ENCODE peak calls at places on chromosomes 13 and 19, in five cellular contexts. T is K562, P is heart left ventricle, G is NCI-H2029, A is Calu3. L is an unnamed sample.

GRCh38 chr19:9306443-9306842 is 3.2 kb downstream of the ZNF699 start:
- DNase-seq in T (no peak), A (no peak), P (no peak), G (no peak), L (no peak)

GRCh38 chr13:59750860-59751259 is 412.9 kb downstream of the DIAPH3 start:
- DNase-seq in P (no peak), T (no peak), A (no peak), G (no peak), L (no peak)

GRCh38 chr13:73833331-73834070 is 300.7 kb downstream of the KLF12 start:
- DNase-seq in G (no peak), P (no peak), A (no peak), T (no peak), L (no peak)

GRCh38 chr13:21232196-21232595 is 55.7 kb downstream of the MRPL57 start:
- DNase-seq in A (no peak), G (no peak), P (no peak), T (no peak), L (no peak)

GRCh38 chr19:41323430-41324125 is 13.6 kb downstream of the CCDC97 start:
- DNase-seq in T (peak), A (peak), G (no peak), P (peak), L (peak)

GRCh38 chr19:35533822-35534521 is 716 bp downstream of the GAPDHS start:
- DNase-seq in P (no peak), A (peak), G (no peak), T (no peak), L (no peak)

GRCh38 chr13:109496216-109496615 is 290.2 kb downstream of the IRS2 start:
- DNase-seq in T (no peak), G (no peak), A (no peak), P (no peak), L (no peak)

GRCh38 chr13:32443111-32443510 is 15.2 kb upstream of the N4BP2L1 start:
- DNase-seq in T (no peak), P (no peak), G (no peak), A (peak), L (no peak)

GRCh38 chr13:48998893-48999292 is 23.2 kb downstream of the FNDC3A start:
- DNase-seq in G (no peak), T (no peak), P (no peak), A (no peak), L (no peak)

GRCh38 chr19:5818594-5818993 is 13.7 kb downstream of the NRTN start:
- DNase-seq in T (no peak), P (no peak), A (peak), G (no peak), L (no peak)

GRCh38 chr13:71867101-71867814 is at the start of gene DACH1:
- DNase-seq in P (peak), T (peak), A (no peak), G (no peak), L (peak)

L was measured in Caki2.